ENCODE peak calls at places on chromosome 16, in nine cellular contexts. C is omental fat pad, Q is mesothelial cell of epicardium, G is kidney, J is cardiac muscle cell, X is heart right ventricle, E is lower lobe of right lung, K is glutamatergic neuron, S is endothelial cell of umbilical vein. N is an unnamed sample.

GRCh38 chr16:30748634-30749445 is 615 bp downstream of the PHKG2 start:
- DNase-seq in S (peak), X (peak), E (peak), K (peak), J (peak), Q (no peak), G (no peak), C (no peak), N (no peak)

GRCh38 chr16:66359012-66359411 is 7.5 kb upstream of the CDH5 start:
- DNase-seq in G (no peak), C (no peak), X (no peak), J (peak), E (no peak), S (peak), Q (no peak), K (no peak), N (no peak)

GRCh38 chr16:20774703-20775362 is 11.0 kb downstream of the ACSM3 start:
- DNase-seq in E (peak), J (peak), S (peak), K (peak), C (peak), Q (no peak), G (peak), X (peak), N (no peak)

GRCh38 chr16:49858200-49859129 is 2.6 kb upstream of the ZNF423 start:
- DNase-seq in G (peak), Q (no peak), J (peak), K (peak), E (no peak), X (peak), C (no peak), S (peak), N (no peak)

GRCh38 chr16:46971271-46971670 is 2.2 kb downstream of the DNAJA2 start:
- DNase-seq in Q (no peak), G (no peak), K (no peak), E (no peak), J (no peak), S (no peak), X (no peak), C (no peak), N (no peak)

GRCh38 chr16:51393381-51394005 is 242.4 kb upstream of the SALL1 start:
- DNase-seq in E (no peak), X (no peak), C (no peak), K (no peak), S (peak), J (no peak), G (no peak), Q (no peak), N (no peak)

GRCh38 chr16:48495303-48495702 is 110.1 kb upstream of the SIAH1 start:
- DNase-seq in Q (no peak), J (no peak), G (no peak), K (no peak), C (no peak), E (no peak), X (no peak), S (no peak), N (no peak)

GRCh38 chr16:16033208-16033717 is 83.8 kb downstream of the ABCC1 start:
- DNase-seq in Q (no peak), C (no peak), J (no peak), G (no peak), S (no peak), X (no peak), E (no peak), K (no peak), N (no peak)

DNA sequence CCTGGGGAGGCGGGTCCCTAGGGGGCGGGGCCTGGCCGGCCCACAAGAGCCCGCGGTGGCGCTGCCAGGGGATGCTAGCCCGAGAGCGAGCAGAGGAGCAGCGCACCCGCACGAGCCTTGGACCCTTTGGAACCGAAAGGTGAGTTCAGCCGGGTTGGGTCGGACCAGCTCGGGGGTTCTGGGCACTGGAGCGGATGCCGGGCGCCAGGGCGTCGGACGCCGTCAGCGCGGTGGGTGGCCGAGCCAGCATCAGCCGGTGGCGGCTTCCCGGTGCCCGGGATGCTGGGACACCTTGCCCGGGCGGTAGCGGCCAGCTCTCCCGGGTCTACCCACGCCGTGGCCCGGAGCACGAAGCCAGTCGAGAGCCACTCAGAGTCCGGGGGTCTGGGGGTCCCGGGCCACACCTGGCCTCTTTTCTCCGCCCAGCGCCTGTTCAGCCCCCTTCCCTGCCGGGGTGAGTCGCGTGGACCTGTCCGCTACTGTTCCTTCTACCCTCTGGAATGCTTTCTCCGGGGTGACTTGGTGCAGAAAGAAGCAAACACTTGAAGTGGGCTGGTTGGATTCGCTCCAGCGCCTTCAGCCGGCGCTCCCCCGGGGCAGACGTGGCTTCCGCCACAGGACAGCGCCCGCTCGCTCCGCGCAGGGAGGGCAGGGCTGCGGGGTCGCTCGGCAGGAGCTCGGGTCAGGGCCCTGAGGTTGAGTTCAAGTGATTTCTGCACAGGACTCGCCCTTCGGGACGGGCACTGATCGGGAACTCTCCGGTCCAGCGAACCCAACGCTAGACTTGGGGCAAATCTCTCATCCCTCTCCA is at the start of gene SCNN1G:
- DNase-seq in C (no peak), K (peak), J (peak), E (peak), X (no peak), Q (no peak), S (no peak), G (peak), N (no peak)
- TF ChIP-seq CTCF in C (no peak), K (peak), J (no peak), E (peak), X (no peak), Q (peak), S (no peak), G (no peak), N (no peak)

GRCh38 chr16:56041556-56042140 is 149.6 kb upstream of the GNAO1 start:
- DNase-seq in C (no peak), K (peak), E (no peak), X (peak), S (no peak), J (peak), Q (no peak), G (no peak), N (peak)
- TF ChIP-seq CTCF in C (no peak), K (peak), E (peak), X (peak), S (no peak), J (no peak), Q (no peak), G (peak), N (peak)

DNA sequence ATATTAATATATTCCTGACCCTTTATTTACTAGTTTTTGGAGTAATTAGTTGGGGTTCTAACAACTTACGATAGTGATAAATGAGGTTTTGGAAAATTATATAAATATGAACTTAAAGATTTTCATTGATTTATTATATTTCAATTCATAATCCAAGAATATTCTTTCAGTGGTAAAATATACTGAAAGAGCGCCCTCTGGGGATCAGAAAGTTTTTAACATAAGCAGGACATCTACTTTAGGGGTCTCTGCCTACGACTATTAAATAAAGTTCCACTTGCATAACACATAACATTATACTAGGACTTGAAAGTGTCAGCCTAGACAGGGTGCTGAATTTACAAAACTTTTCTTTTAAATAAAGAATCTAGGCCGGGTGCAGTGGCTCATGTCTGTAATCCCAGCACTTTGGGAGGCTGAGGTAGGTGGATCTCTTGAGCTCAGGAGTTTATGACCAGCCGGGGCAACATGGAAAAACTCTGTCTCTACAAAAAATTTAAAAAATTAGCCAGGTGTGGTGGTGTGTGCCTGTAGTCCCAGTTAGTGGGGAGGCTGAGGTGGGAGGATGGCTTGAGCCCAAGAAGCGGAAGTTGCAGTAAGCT is 15.6 kb downstream of the RFWD3 start:
- DNase-seq in S (peak), G (no peak), X (no peak), K (no peak), Q (no peak), J (peak), C (no peak), E (no peak), N (no peak)
- TF ChIP-seq CTCF in S (peak), G (peak), X (no peak), K (peak), Q (peak), J (peak), C (no peak), E (peak), N (peak)

GRCh38 chr16:57774886-57775285 is 27.4 kb downstream of the KIFC3 start:
- DNase-seq in Q (no peak), J (no peak), E (no peak), X (no peak), G (peak), C (no peak), K (no peak), S (no peak), N (no peak)

GRCh38 chr16:57773680-57774295 is 28.5 kb downstream of the KIFC3 start:
- DNase-seq in J (no peak), E (no peak), C (no peak), K (no peak), Q (no peak), S (no peak), X (no peak), G (peak), N (no peak)

GRCh38 chr16:57778658-57779057 is 23.6 kb downstream of the KIFC3 start:
- DNase-seq in X (no peak), G (no peak), Q (no peak), E (no peak), C (no peak), J (no peak), S (no peak), K (no peak), N (no peak)

GRCh38 chr16:57773019-57773418 is 29.3 kb downstream of the KIFC3 start:
- DNase-seq in S (no peak), E (no peak), J (no peak), C (no peak), K (no peak), G (no peak), X (no peak), Q (no peak), N (no peak)

GRCh38 chr16:57775661-57776469 is 26.4 kb downstream of the KIFC3 start:
- DNase-seq in G (peak), J (peak), E (no peak), Q (no peak), C (no peak), K (peak), X (no peak), S (no peak), N (no peak)
- TF ChIP-seq CTCF in G (peak), J (peak), E (no peak), Q (peak), C (no peak), K (peak), X (no peak), S (no peak), N (peak)

N was measured in D721Med.